ENCODE peak calls at places on chromosomes 16 and 17, in four cellular contexts. B is mammary epithelial cell; T is esophagus squamous epithelium; E is CD8-positive, alpha-beta T cell. S is an unnamed sample. For H3K9me3 and H3K36me3, the result is how much of the 10 kb centered on the place peaks cover.

GRCh38 chr16:56871172-56871593 is 6.2 kb downstream of the SLC12A3 start:
- DNase-seq in B (peak), T (no peak), E (no peak), S (peak)

GRCh38 chr17:45224671-45225050 is 3.0 kb downstream of the FMNL1 start:
- DNase-seq in B (no peak), T (no peak), E (no peak), S (no peak)

GRCh38 chr16:88994704-88995103 is 17.7 kb upstream of the CBFA2T3 start:
- DNase-seq in T (no peak), B (no peak), E (no peak), S (no peak)

GRCh38 chr16:67396159-67396774 is 3.0 kb upstream of the TPPP3 start:
- DNase-seq in B (peak), T (no peak), E (no peak), S (peak)

GRCh38 chr16:80804061-80804450 is 342 bp downstream of the CDYL2 start:
- DNase-seq in B (peak), E (peak), T (no peak), S (peak)

GRCh38 chr17:17364338-17364667 is 61.1 kb downstream of the NT5M start:
- DNase-seq in B (no peak), E (no peak), T (no peak), S (no peak)

GRCh38 chr16:51853586-51853985 is 693.4 kb downstream of the TOX3 start:
- DNase-seq in E (no peak), B (no peak), T (no peak), S (no peak)

GRCh38 chr16:1794221-1794871 is 841 bp upstream of the IGFALS start:
- DNase-seq in T (no peak), B (no peak), E (no peak), S (no peak)

GRCh38 chr16:9092963-9093477 is 1.6 kb downstream of the HAPSTR1 start:
- DNase-seq in B (no peak), E (peak), T (no peak), S (no peak)

GRCh38 chr17:81483085-81483861 is 29.3 kb downstream of the ACTG1 start:
- DNase-seq in E (no peak), B (no peak), T (no peak), S (no peak)

GRCh38 chr17:49069585-49070273 is 62.8 kb upstream of the B4GALNT2 start:
- DNase-seq in T (no peak), E (no peak), B (no peak), S (no peak)

GRCh38 chr17:39661044-39661406 is 4.1 kb upstream of the TCAP start:
- DNase-seq in T (no peak), B (no peak), E (no peak), S (no peak)
- H3K9me3 ChIP-seq in T (under half), B (under half), E (under half), S (under half)

DNA sequence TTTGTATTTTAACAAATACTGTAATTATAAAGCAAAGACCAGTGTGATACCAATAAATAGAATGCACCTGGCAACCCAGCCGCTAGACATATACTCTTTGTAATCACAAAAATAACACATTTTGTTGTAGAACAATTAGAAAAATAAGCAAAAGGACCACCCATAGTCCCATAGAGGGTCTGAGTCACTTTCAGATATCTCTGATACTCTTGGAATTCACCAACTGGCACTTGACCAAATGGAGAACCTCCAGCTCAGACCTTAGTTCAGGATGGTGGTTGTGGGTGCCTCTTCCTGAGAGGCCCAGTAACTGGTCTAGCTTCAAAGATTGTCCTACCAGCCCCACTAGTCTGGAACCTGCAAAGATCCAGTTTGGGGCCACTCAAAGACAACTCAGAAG is 789 bp upstream of the TERF2 start:
- DNase-seq in B (no peak), T (no peak), E (no peak), S (no peak)
- H3K4me3 ChIP-seq in B (peak), T (no peak), E (no peak), S (peak)

GRCh38 chr17:6524520-6524919 is 31.8 kb downstream of the PITPNM3 start:
- DNase-seq in E (no peak), T (no peak), B (peak), S (peak)
- H3K36me3 ChIP-seq in E (under half), T (under half), B (under half), S (under half)

DNA sequence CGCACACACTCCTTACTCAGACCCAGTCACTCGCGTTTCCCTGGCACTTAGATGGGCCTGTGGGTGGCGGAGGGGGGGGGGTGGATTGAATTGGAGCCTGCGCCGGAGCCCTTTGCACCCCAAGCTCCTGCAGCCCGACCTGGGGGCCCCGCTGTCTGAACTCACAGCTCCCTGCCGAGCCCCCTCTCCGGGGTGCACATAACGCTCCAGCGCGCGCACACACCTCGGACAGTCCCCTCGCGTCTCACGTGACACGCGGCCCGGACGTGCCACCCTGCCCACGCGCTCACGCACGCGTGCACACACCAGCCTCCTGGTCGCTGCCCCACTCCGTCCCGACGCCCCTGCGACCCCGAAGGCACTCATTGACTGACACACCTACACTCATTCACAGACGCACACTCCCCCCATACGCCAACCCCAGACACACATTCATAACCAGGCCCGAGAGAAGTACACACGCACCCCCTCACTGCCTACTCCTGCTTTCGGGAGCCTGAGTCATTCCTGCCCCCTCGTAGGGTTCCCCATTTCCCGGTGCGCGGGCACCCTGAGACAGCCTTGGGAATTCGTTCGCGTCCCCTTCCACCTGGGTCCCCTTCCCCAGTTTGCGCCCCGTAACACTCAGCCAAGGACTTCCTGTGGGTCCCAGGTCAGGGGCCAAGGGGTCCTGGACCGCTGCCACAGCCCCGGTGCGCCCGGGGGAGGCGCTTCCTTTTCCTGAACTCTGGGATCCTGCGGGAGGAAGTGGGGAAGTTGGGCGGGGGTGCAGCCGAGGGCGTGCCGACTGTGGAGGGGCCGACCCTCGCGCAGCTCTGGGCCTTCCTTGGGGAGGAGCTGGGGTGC is 1.1 kb downstream of the TBKBP1 start:
- DNase-seq in E (no peak), B (no peak), T (no peak), S (peak)
- H3K9me3 ChIP-seq in E (under half), B (under half), T (under half), S (under half)

GRCh38 chr17:59370580-59371299 is 39.3 kb downstream of the YPEL2 start:
- DNase-seq in E (no peak), T (no peak), B (no peak), S (no peak)
- H3K4me3 ChIP-seq in E (no peak), T (no peak), B (no peak), S (no peak)

GRCh38 chr17:11986179-11986938 is 10.9 kb downstream of the ZNF18 start:
- DNase-seq in E (no peak), B (no peak), T (no peak), S (no peak)

GRCh38 chr17:11991461-11991860 is 5.8 kb downstream of the ZNF18 start:
- DNase-seq in B (no peak), E (no peak), T (no peak), S (no peak)

GRCh38 chr17:11990363-11990983 is 6.8 kb downstream of the ZNF18 start:
- DNase-seq in B (no peak), E (no peak), T (no peak), S (no peak)

GRCh38 chr17:11981862-11982261 is 15.4 kb downstream of the ZNF18 start:
- DNase-seq in T (no peak), B (no peak), E (no peak), S (no peak)

GRCh38 chr17:11986939-11987329 is 10.3 kb downstream of the ZNF18 start:
- DNase-seq in B (peak), E (no peak), T (no peak), S (no peak)
- H3K36me3 ChIP-seq in B (under half), E (under half), T (under half), S (under half)

GRCh38 chr17:52384695-52385094 is 226.2 kb upstream of the CA10 start:
- DNase-seq in E (no peak), B (no peak), T (no peak), S (no peak)
- H3K9me3 ChIP-seq in E (under half), B (under half), T (under half), S (under half)

GRCh38 chr17:74392848-74393247 is 25.5 kb downstream of the GPR142 start:
- DNase-seq in E (no peak), B (no peak), T (no peak), S (no peak)

GRCh38 chr17:74396567-74396966 is 29.3 kb downstream of the GPR142 start:
- DNase-seq in B (no peak), E (no peak), T (no peak), S (no peak)

GRCh38 chr17:74393323-74393942 is 26.1 kb downstream of the GPR142 start:
- DNase-seq in B (no peak), T (no peak), E (no peak), S (peak)

GRCh38 chr17:74394977-74395376 is 27.7 kb downstream of the GPR142 start:
- DNase-seq in B (no peak), T (no peak), E (no peak), S (no peak)

GRCh38 chr17:74394275-74394950 is 27.1 kb downstream of the GPR142 start:
- DNase-seq in B (no peak), E (no peak), T (no peak), S (no peak)
- H3K4me3 ChIP-seq in B (no peak), E (no peak), T (no peak), S (no peak)